ENCODE peak calls at places on chromosomes 2 and 18, in five cellular contexts. One of them, this sample, is unnamed.

GRCh38 chr2:238926761-238927611 is 79.1 kb downstream of the TWIST2 start:
- DNase-seq in stomach: no peak
- DNase-seq in uterus: peak; percentile 12
- DNase-seq in astrocyte of the cerebellum: no peak
- DNase-seq in dorsolateral prefrontal cortex: no peak
- DNase-seq in this sample: no peak

GRCh38 chr2:115558725-115559124 is 1116.3 kb downstream of the DPP10 start:
- DNase-seq in uterus: no peak
- DNase-seq in dorsolateral prefrontal cortex: no peak
- DNase-seq in stomach: no peak
- DNase-seq in astrocyte of the cerebellum: no peak
- DNase-seq in this sample: no peak

GRCh38 chr2:35185861-35186412 is 1169.6 kb upstream of the CRIM1 start:
- DNase-seq in astrocyte of the cerebellum: no peak
- DNase-seq in dorsolateral prefrontal cortex: no peak
- DNase-seq in stomach: no peak
- DNase-seq in uterus: no peak
- DNase-seq in this sample: no peak

GRCh38 chr2:54986266-54986665 is 64.0 kb downstream of the RTN4 start:
- DNase-seq in dorsolateral prefrontal cortex: no peak
- DNase-seq in stomach: no peak
- DNase-seq in astrocyte of the cerebellum: no peak
- DNase-seq in uterus: no peak
- DNase-seq in this sample: no peak

GRCh38 chr2:63875143-63875542 is 33.4 kb downstream of the UGP2 start:
- DNase-seq in dorsolateral prefrontal cortex: no peak
- DNase-seq in uterus: no peak
- DNase-seq in astrocyte of the cerebellum: no peak
- DNase-seq in stomach: no peak
- DNase-seq in this sample: no peak

GRCh38 chr18:53698907-53699306 is 525.6 kb downstream of the MBD2 start:
- DNase-seq in stomach: peak; percentile 52
- DNase-seq in astrocyte of the cerebellum: peak; percentile 11
- DNase-seq in uterus: no peak
- DNase-seq in dorsolateral prefrontal cortex: peak; percentile 59
- DNase-seq in this sample: peak; percentile 13

GRCh38 chr2:3319745-3320566 is 57.7 kb downstream of the EIPR1 start:
- DNase-seq in dorsolateral prefrontal cortex: no peak
- DNase-seq in stomach: no peak
- DNase-seq in astrocyte of the cerebellum: no peak
- DNase-seq in uterus: no peak
- DNase-seq in this sample: no peak

GRCh38 chr2:235097196-235097895 is 145.5 kb downstream of the SH3BP4 start:
- DNase-seq in stomach: no peak
- DNase-seq in dorsolateral prefrontal cortex: no peak
- DNase-seq in astrocyte of the cerebellum: no peak
- DNase-seq in uterus: no peak
- DNase-seq in this sample: no peak

GRCh38 chr2:118774458-118775133 is 72.9 kb downstream of the EN1 start:
- DNase-seq in uterus: no peak
- DNase-seq in astrocyte of the cerebellum: peak; percentile 29
- DNase-seq in dorsolateral prefrontal cortex: no peak
- DNase-seq in stomach: peak; percentile 32
- DNase-seq in this sample: no peak

DNA sequence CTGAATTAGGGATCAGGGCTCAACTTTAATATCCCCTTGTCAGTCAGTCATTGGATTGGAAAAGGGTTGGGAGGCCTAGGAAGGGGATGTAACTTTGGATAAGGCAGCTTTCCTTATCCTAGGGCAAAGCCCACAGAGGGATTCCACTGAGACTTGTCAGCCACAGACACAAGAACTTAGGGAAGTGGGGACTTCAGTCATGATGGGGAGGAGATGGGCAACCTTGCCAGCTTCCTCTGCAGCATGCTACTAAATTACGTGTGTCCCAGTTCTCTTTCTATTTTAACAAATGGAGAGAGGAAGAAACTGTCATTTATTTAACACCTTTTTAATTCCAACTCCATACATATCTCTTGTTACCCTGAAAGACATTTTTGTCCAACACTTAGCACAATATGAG is 237.8 kb downstream of the WDR7 start:
- DNase-seq in astrocyte of the cerebellum: no peak
- DNase-seq in stomach: no peak
- DNase-seq in uterus: no peak
- DNase-seq in dorsolateral prefrontal cortex: peak; percentile 36
- DNase-seq in this sample: no peak
- TF ChIP-seq CTCF in astrocyte of the cerebellum: no peak
- TF ChIP-seq CTCF in stomach: no peak
- TF ChIP-seq CTCF in uterus: no peak
- TF ChIP-seq CTCF in dorsolateral prefrontal cortex: no peak
- TF ChIP-seq CTCF in this sample: no peak

GRCh38 chr2:240170354-240170735 is 29.9 kb upstream of the OTOS start:
- DNase-seq in dorsolateral prefrontal cortex: no peak
- DNase-seq in stomach: no peak
- DNase-seq in uterus: no peak
- DNase-seq in astrocyte of the cerebellum: peak; percentile 6
- DNase-seq in this sample: no peak
- H3K4me3 ChIP-seq in dorsolateral prefrontal cortex: no peak overlapping the region
- H3K4me3 ChIP-seq in stomach: no peak overlapping the region
- H3K4me3 ChIP-seq in uterus: no peak overlapping the region
- H3K4me3 ChIP-seq in astrocyte of the cerebellum: no peak overlapping the region
- H3K4me3 ChIP-seq in this sample: no peak overlapping the region

GRCh38 chr18:32450026-32450681 is 20.5 kb downstream of the GAREM1 start:
- DNase-seq in astrocyte of the cerebellum: no peak
- DNase-seq in stomach: no peak
- DNase-seq in dorsolateral prefrontal cortex: no peak
- DNase-seq in uterus: no peak
- DNase-seq in this sample: no peak

GRCh38 chr18:32454667-32455066 is 16.0 kb downstream of the GAREM1 start:
- DNase-seq in astrocyte of the cerebellum: no peak
- DNase-seq in stomach: no peak
- DNase-seq in uterus: no peak
- DNase-seq in dorsolateral prefrontal cortex: no peak
- DNase-seq in this sample: peak; percentile 51

GRCh38 chr18:32455346-32455745 is 15.3 kb downstream of the GAREM1 start:
- DNase-seq in dorsolateral prefrontal cortex: no peak
- DNase-seq in stomach: no peak
- DNase-seq in astrocyte of the cerebellum: no peak
- DNase-seq in uterus: no peak
- DNase-seq in this sample: no peak

GRCh38 chr18:32446780-32447179 is 23.9 kb downstream of the GAREM1 start:
- DNase-seq in dorsolateral prefrontal cortex: no peak
- DNase-seq in uterus: no peak
- DNase-seq in astrocyte of the cerebellum: no peak
- DNase-seq in stomach: no peak
- DNase-seq in this sample: no peak

GRCh38 chr18:32450874-32451273 is 19.8 kb downstream of the GAREM1 start:
- DNase-seq in stomach: no peak
- DNase-seq in uterus: no peak
- DNase-seq in astrocyte of the cerebellum: no peak
- DNase-seq in dorsolateral prefrontal cortex: no peak
- DNase-seq in this sample: no peak
- TF ChIP-seq CTCF in stomach: no peak
- TF ChIP-seq CTCF in uterus: no peak
- TF ChIP-seq CTCF in astrocyte of the cerebellum: no peak
- TF ChIP-seq CTCF in dorsolateral prefrontal cortex: no peak
- TF ChIP-seq CTCF in this sample: no peak

DNA sequence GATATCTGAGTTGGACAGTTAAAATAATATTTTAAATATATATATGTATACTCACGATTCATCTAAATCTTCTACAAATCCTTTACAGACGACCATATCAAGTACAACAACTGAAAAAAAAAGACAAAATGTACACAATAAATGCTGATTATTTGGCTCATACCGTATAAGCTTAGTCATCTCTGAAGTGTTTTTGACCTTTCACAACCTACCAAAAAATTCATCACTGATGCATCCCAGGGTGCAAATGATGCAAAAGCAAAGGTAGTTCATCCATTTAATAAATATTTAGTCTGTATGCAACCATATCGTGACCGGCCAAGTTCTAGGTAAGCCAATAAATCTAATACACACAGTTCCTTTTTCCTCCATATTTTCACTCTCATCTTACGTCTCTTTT is 1.1 kb downstream of the TMX3 start:
- DNase-seq in stomach: no peak
- DNase-seq in astrocyte of the cerebellum: no peak
- DNase-seq in uterus: no peak
- DNase-seq in dorsolateral prefrontal cortex: no peak
- DNase-seq in this sample: no peak
- H3K4me3 ChIP-seq in stomach: peak overlapping the region; percentile 94
- H3K4me3 ChIP-seq in astrocyte of the cerebellum: peak overlapping the region; percentile 80
- H3K4me3 ChIP-seq in uterus: peak overlapping the region; percentile 71
- H3K4me3 ChIP-seq in dorsolateral prefrontal cortex: peak overlapping the region; percentile 94
- H3K4me3 ChIP-seq in this sample: peak overlapping the region; percentile 91

GRCh38 chr2:127759931-127760330 is 51.0 kb downstream of the WDR33 start:
- DNase-seq in uterus: no peak
- DNase-seq in dorsolateral prefrontal cortex: no peak
- DNase-seq in astrocyte of the cerebellum: no peak
- DNase-seq in stomach: no peak
- DNase-seq in this sample: no peak

GRCh38 chr2:127762441-127762840 is 48.5 kb downstream of the WDR33 start:
- DNase-seq in dorsolateral prefrontal cortex: no peak
- DNase-seq in astrocyte of the cerebellum: no peak
- DNase-seq in uterus: no peak
- DNase-seq in stomach: no peak
- DNase-seq in this sample: no peak

GRCh38 chr2:127763776-127764175 is 47.2 kb downstream of the WDR33 start:
- DNase-seq in dorsolateral prefrontal cortex: no peak
- DNase-seq in astrocyte of the cerebellum: no peak
- DNase-seq in uterus: no peak
- DNase-seq in stomach: no peak
- DNase-seq in this sample: no peak

DNA sequence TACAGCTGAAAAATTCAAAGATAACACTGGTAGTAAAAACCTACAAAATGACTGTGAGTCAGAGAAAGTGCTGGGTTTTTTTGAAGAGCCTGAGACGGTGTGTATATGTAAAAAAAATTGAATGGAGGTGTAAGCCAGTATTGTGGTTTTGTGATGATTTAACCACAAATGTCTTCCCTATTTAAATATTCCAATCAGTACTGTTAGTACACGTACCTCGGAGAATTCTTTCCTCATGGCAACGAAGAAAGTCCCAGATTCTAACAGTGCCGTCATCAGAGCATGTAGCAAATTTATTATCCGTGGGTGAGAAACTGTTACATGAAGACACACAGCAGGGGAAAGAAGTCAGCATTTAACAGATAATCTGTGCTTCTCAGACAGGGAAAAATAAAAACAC is 48.1 kb downstream of the WDR33 start:
- DNase-seq in astrocyte of the cerebellum: peak; percentile 29
- DNase-seq in dorsolateral prefrontal cortex: no peak
- DNase-seq in uterus: no peak
- DNase-seq in stomach: no peak
- DNase-seq in this sample: no peak
- TF ChIP-seq CTCF in astrocyte of the cerebellum: no peak
- TF ChIP-seq CTCF in dorsolateral prefrontal cortex: no peak
- TF ChIP-seq CTCF in uterus: no peak
- TF ChIP-seq CTCF in stomach: no peak
- TF ChIP-seq CTCF in this sample: no peak

GRCh38 chr2:61535449-61535848 is 2.7 kb downstream of the XPO1 start:
- DNase-seq in dorsolateral prefrontal cortex: no peak
- DNase-seq in uterus: no peak
- DNase-seq in astrocyte of the cerebellum: no peak
- DNase-seq in stomach: no peak
- DNase-seq in this sample: no peak
- H3K4me3 ChIP-seq in dorsolateral prefrontal cortex: no peak overlapping the region
- H3K4me3 ChIP-seq in uterus: peak overlapping the region; percentile 91
- H3K4me3 ChIP-seq in astrocyte of the cerebellum: peak overlapping the region; percentile 66
- H3K4me3 ChIP-seq in stomach: peak overlapping the region; percentile 86
- H3K4me3 ChIP-seq in this sample: peak overlapping the region; percentile 75

GRCh38 chr18:34510926-34511325 is 199.2 kb upstream of the DTNA start:
- DNase-seq in uterus: no peak
- DNase-seq in dorsolateral prefrontal cortex: no peak
- DNase-seq in astrocyte of the cerebellum: no peak
- DNase-seq in stomach: no peak
- DNase-seq in this sample: no peak
- TF ChIP-seq CTCF in uterus: no peak
- TF ChIP-seq CTCF in dorsolateral prefrontal cortex: no peak
- TF ChIP-seq CTCF in astrocyte of the cerebellum: no peak
- TF ChIP-seq CTCF in stomach: no peak
- TF ChIP-seq CTCF in this sample: no peak

GRCh38 chr18:57436965-57437333 is 1.8 kb downstream of the ONECUT2 start:
- DNase-seq in dorsolateral prefrontal cortex: no peak
- DNase-seq in stomach: no peak
- DNase-seq in astrocyte of the cerebellum: no peak
- DNase-seq in uterus: no peak
- DNase-seq in this sample: no peak

GRCh38 chr18:57437433-57437781 is 2.2 kb downstream of the ONECUT2 start:
- DNase-seq in astrocyte of the cerebellum: no peak
- DNase-seq in stomach: no peak
- DNase-seq in dorsolateral prefrontal cortex: no peak
- DNase-seq in uterus: no peak
- DNase-seq in this sample: no peak

GRCh38 chr18:57434536-57435494 is at the start of gene ONECUT2:
- DNase-seq in uterus: peak; percentile 77
- DNase-seq in stomach: peak; percentile 92
- DNase-seq in dorsolateral prefrontal cortex: peak; percentile 87
- DNase-seq in astrocyte of the cerebellum: peak; percentile 55
- DNase-seq in this sample: peak; percentile 82

GRCh38 chr18:57436193-57436964 is 1.2 kb downstream of the ONECUT2 start:
- DNase-seq in uterus: no peak
- DNase-seq in dorsolateral prefrontal cortex: no peak
- DNase-seq in stomach: no peak
- DNase-seq in astrocyte of the cerebellum: no peak
- DNase-seq in this sample: no peak

DNA sequence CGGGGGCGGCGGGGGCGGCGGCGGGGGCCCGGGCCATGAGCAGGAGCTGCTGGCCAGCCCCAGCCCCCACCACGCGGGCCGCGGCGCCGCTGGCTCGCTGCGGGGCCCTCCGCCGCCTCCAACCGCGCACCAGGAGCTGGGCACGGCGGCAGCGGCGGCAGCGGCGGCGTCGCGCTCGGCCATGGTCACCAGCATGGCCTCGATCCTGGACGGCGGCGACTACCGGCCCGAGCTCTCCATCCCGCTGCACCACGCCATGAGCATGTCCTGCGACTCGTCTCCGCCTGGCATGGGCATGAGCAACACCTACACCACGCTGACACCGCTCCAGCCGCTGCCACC is 648 bp downstream of the ONECUT2 start:
- DNase-seq in dorsolateral prefrontal cortex: no peak
- DNase-seq in stomach: no peak
- DNase-seq in uterus: no peak
- DNase-seq in astrocyte of the cerebellum: no peak
- DNase-seq in this sample: no peak
- H3K4me3 ChIP-seq in dorsolateral prefrontal cortex: no peak overlapping the region
- H3K4me3 ChIP-seq in stomach: peak overlapping the region; percentile 50
- H3K4me3 ChIP-seq in uterus: no peak overlapping the region
- H3K4me3 ChIP-seq in astrocyte of the cerebellum: no peak overlapping the region
- H3K4me3 ChIP-seq in this sample: peak overlapping the region; percentile 11

GRCh38 chr2:70643715-70644114 is 90.1 kb upstream of the TGFA start:
- DNase-seq in stomach: no peak
- DNase-seq in uterus: no peak
- DNase-seq in dorsolateral prefrontal cortex: no peak
- DNase-seq in astrocyte of the cerebellum: no peak
- DNase-seq in this sample: no peak
- TF ChIP-seq CTCF in stomach: no peak
- TF ChIP-seq CTCF in uterus: no peak
- TF ChIP-seq CTCF in dorsolateral prefrontal cortex: peak; percentile 9
- TF ChIP-seq CTCF in astrocyte of the cerebellum: peak; percentile 21
- TF ChIP-seq CTCF in this sample: peak; percentile 39